ENCODE peak calls at places on chromosomes 16 and 17, in six cellular contexts. X, K, S, M, L and T are unnamed samples.

GRCh38 chr17:37273419-37274051 is 102.2 kb upstream of the C17orf78 start:
- DNase-seq in X (no peak), K (peak; percentile 43), S (no peak), M (no peak), L (peak; percentile 62), T (peak; percentile 35)

GRCh38 chr17:41679740-41680425 is 8.8 kb upstream of the EIF1 start:
- DNase-seq in X (no peak), K (no peak), S (no peak), M (no peak), L (no peak), T (no peak)

GRCh38 chr17:40018211-40019121 is 3.2 kb downstream of the CSF3 start:
- DNase-seq in X (peak; percentile 41), K (peak; percentile 76), S (no peak), M (peak; percentile 91), L (no peak), T (no peak)

GRCh38 chr16:75402174-75402820 is 31.0 kb downstream of the CFDP1 start:
- DNase-seq in X (no peak), K (peak; percentile 85), S (no peak), M (no peak), L (peak; percentile 94), T (no peak)

GRCh38 chr17:4593021-4593797 is 8.9 kb downstream of the SMTNL2 start:
- DNase-seq in X (no peak), K (no peak), S (no peak), M (no peak), L (no peak), T (no peak)

GRCh38 chr16:2749476-2749875 is 3.0 kb upstream of the SRRM2 start:
- DNase-seq in X (no peak), K (no peak), S (no peak), M (no peak), L (no peak), T (no peak)

GRCh38 chr16:15055141-15056053 is 477 bp downstream of the NTAN1 start:
- DNase-seq in X (peak; percentile 69), K (peak; percentile 43), S (no peak), M (peak; percentile 35), L (peak; percentile 52), T (no peak)

GRCh38 chr16:55892821-55893220 is 17.6 kb upstream of the CES5A start:
- DNase-seq in X (no peak), K (no peak), S (no peak), M (no peak), L (no peak), T (no peak)

GRCh38 chr17:67435122-67435521 is 58.0 kb downstream of the PITPNC1 start:
- DNase-seq in X (no peak), K (peak; percentile 49), S (no peak), M (no peak), L (no peak), T (no peak)

GRCh38 chr17:80761421-80761871 is 216.8 kb downstream of the RPTOR start:
- DNase-seq in X (no peak), K (peak; percentile 81), S (no peak), M (no peak), L (peak; percentile 87), T (no peak)

GRCh38 chr17:50022463-50023130 is 27.6 kb upstream of the DLX3 start:
- DNase-seq in X (no peak), K (no peak), S (no peak), M (no peak), L (no peak), T (no peak)

GRCh38 chr16:20023190-20023589 is 50.5 kb downstream of the GPR139 start:
- DNase-seq in X (no peak), K (peak; percentile 22), S (no peak), M (no peak), L (peak; percentile 6), T (no peak)

GRCh38 chr16:88681709-88682451 is 4.4 kb downstream of the SNAI3 start:
- DNase-seq in X (no peak), K (no peak), S (no peak), M (no peak), L (no peak), T (no peak)

GRCh38 chr17:37671813-37672544 is 28.7 kb upstream of the DDX52 start:
- DNase-seq in X (no peak), K (peak; percentile 95), S (no peak), M (no peak), L (no peak), T (peak; percentile 28)

GRCh38 chr17:57281887-57282653 is 25.7 kb downstream of the MSI2 start:
- DNase-seq in X (no peak), K (no peak), S (no peak), M (no peak), L (no peak), T (no peak)

GRCh38 chr16:17261197-17261858 is 209.4 kb downstream of the XYLT1 start:
- DNase-seq in X (no peak), K (no peak), S (no peak), M (no peak), L (no peak), T (no peak)

GRCh38 chr16:3509470-3509928 is 8.7 kb downstream of the CLUAP1 start:
- DNase-seq in X (no peak), K (no peak), S (no peak), M (no peak), L (no peak), T (no peak)

GRCh38 chr17:76337413-76337777 is 16.3 kb downstream of the PRPSAP1 start:
- DNase-seq in X (no peak), K (peak; percentile 38), S (no peak), M (no peak), L (peak; percentile 30), T (no peak)

GRCh38 chr17:32007463-32008298 is 498 bp downstream of the LRRC37B start:
- DNase-seq in X (peak; percentile 28), K (peak; percentile 33), S (no peak), M (peak; percentile 27), L (peak; percentile 48), T (no peak)

GRCh38 chr16:22220076-22220453 is 14.0 kb downstream of the EEF2K start:
- DNase-seq in X (no peak), K (no peak), S (no peak), M (peak; percentile 75), L (no peak), T (no peak)

GRCh38 chr16:86955136-86955890 is 361.9 kb downstream of the C16orf95 start:
- DNase-seq in X (no peak), K (no peak), S (no peak), M (no peak), L (no peak), T (no peak)

GRCh38 chr17:30263552-30264333 is 28.0 kb downstream of the BLMH start:
- DNase-seq in X (no peak), K (peak; percentile 61), S (no peak), M (no peak), L (peak; percentile 96), T (peak; percentile 4)

GRCh38 chr16:86078121-86078600 is 179.2 kb downstream of the IRF8 start:
- DNase-seq in X (no peak), K (no peak), S (no peak), M (no peak), L (no peak), T (peak; percentile 22)

GRCh38 chr16:85686912-85687591 is 1.7 kb downstream of the GINS2 start:
- DNase-seq in X (no peak), K (no peak), S (no peak), M (no peak), L (no peak), T (no peak)

GRCh38 chr17:64774888-64775600 is 112.9 kb upstream of the SMURF2 start:
- DNase-seq in X (no peak), K (no peak), S (no peak), M (no peak), L (no peak), T (no peak)

GRCh38 chr16:50464325-50465290 is 83.6 kb upstream of the NKD1 start:
- DNase-seq in X (peak; percentile 54), K (no peak), S (no peak), M (no peak), L (no peak), T (no peak)
- TF ChIP-seq CTCF in X (peak; percentile 28), K (peak; percentile 3), S (no peak), M (no peak), L (no peak), T (no peak)

DNA sequence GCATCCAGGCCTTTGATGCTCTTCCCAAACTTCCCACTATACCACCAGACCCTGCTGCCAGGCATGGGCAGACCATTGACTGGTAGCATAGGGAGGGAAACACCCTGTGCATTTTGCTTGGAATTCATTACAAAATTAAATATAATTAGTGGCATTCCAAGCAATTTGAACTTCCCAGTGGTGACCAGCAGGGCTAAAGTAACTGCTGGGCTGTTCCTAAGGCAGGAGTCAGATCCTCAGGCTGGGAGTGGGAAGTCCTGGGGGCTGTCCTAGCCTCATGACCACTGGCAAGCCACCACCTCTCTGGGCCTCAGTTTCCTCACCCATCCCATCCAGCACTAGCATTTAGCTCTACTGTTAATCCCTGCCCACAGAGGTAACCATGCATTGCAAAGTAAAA is 3.7 kb downstream of the PRR15L start:
- DNase-seq in X (no peak), K (no peak), S (no peak), M (no peak), L (no peak), T (no peak)
- TF ChIP-seq CTCF in X (no peak), K (no peak), S (no peak), M (no peak), L (no peak), T (no peak)

GRCh38 chr17:10532026-10532425 is 13.7 kb upstream of the MYH1 start:
- DNase-seq in X (no peak), K (no peak), S (no peak), M (no peak), L (no peak), T (no peak)

GRCh38 chr17:10521949-10522348 is 3.6 kb upstream of the MYH1 start:
- DNase-seq in X (no peak), K (no peak), S (no peak), M (no peak), L (no peak), T (no peak)

GRCh38 chr17:10523043-10523442 is 4.7 kb upstream of the MYH1 start:
- DNase-seq in X (no peak), K (no peak), S (no peak), M (no peak), L (no peak), T (no peak)

GRCh38 chr17:10527419-10527818 is 9.1 kb upstream of the MYH1 start:
- DNase-seq in X (no peak), K (no peak), S (no peak), M (no peak), L (no peak), T (no peak)

DNA sequence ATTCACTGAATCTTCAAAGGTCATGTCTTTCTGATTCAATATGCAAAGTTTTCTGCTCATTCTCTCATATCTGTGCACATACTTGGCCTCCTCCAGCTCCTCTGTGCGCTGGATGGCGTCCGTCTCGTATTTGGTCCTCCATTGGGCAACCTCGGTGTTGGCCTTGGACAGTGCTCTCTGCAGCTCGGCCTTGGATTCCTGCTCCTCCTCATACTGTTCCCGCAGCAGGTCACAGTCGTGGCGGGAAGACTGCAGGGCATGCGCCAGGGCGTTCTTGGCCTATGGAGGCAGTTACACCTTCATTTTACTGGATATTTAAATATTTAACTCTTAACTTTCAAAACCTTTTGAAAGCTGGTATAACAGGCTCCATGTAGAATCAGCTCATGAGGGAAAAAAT is 8.2 kb upstream of the MYH1 start:
- DNase-seq in X (no peak), K (no peak), S (no peak), M (no peak), L (no peak), T (no peak)
- TF ChIP-seq CTCF in X (no peak), K (no peak), S (no peak), M (no peak), L (no peak), T (no peak)

DNA sequence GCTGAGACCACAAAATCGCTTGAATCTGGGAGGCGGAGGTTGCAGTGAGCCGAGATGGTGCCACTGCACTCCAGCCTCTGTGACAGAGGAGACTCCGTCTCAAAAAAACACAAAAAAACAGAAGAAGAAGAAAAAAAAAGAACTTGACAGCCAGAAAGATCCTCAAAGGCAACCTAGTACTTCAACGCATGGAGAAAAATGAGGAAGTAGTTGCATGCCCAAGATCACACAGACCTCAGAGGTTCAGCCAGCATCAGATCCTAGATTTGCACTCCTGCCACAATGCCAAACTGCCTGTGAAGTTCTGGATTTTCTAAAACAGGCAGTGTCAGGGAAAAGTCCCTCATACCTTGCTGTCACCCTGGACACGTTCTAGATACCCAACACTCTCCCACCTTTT is 1.5 kb downstream of the ATPAF2 start:
- DNase-seq in X (no peak), K (no peak), S (no peak), M (no peak), L (no peak), T (no peak)
- TF ChIP-seq CTCF in X (no peak), K (no peak), S (no peak), M (no peak), L (no peak), T (no peak)